ENCODE peak calls at places on chromosomes 7 and 10, in five cellular contexts. Z is colonic mucosa, H is mesendoderm, A is WERI-Rb-1, Y is cardiac muscle cell. I is an unnamed sample.

GRCh38 chr10:112409274-112409673 is 35.4 kb downstream of the ACSL5 start:
- DNase-seq in Z (no peak), H (peak), A (no peak), Y (no peak), I (no peak)

GRCh38 chr7:2080069-2080405 is 152.7 kb downstream of the MAD1L1 start:
- DNase-seq in Z (no peak), H (no peak), A (no peak), Y (no peak), I (no peak)

GRCh38 chr7:137851361-137851945 is 4.7 kb upstream of the DGKI start:
- DNase-seq in Z (no peak), H (no peak), A (no peak), Y (no peak), I (no peak)

GRCh38 chr10:49398000-49398861 is 2.3 kb upstream of the DRGX start:
- DNase-seq in Z (peak), H (peak), A (no peak), Y (peak), I (no peak)

GRCh38 chr7:84950836-84951235 is 236.0 kb downstream of the SEMA3D start:
- DNase-seq in Z (no peak), H (no peak), A (no peak), Y (no peak), I (no peak)

GRCh38 chr10:7410800-7411670 is at the start of gene SFMBT2:
- DNase-seq in Z (peak), H (peak), A (no peak), Y (peak), I (peak)

GRCh38 chr10:77458986-77459590 is 178.5 kb downstream of the KCNMA1 start:
- DNase-seq in Z (no peak), H (no peak), A (no peak), Y (peak), I (no peak)

GRCh38 chr7:120554960-120555571 is 282.1 kb downstream of the KCND2 start:
- DNase-seq in Z (peak), H (peak), A (peak), Y (peak), I (no peak)

GRCh38 chr10:4883079-4883739 is 57.2 kb downstream of the AKR1E2 start:
- DNase-seq in Z (no peak), H (no peak), A (no peak), Y (no peak), I (no peak)

GRCh38 chr7:123872908-123873307 is 27.9 kb downstream of the HYAL4 start:
- DNase-seq in Z (no peak), H (no peak), A (no peak), Y (no peak), I (no peak)

GRCh38 chr10:132363921-132364593 is 32.1 kb downstream of the LRRC27 start:
- DNase-seq in Z (no peak), H (peak), A (no peak), Y (peak), I (no peak)

GRCh38 chr10:4062751-4063150 is 277.7 kb upstream of the KLF6 start:
- DNase-seq in Z (no peak), H (no peak), A (no peak), Y (no peak), I (no peak)

GRCh38 chr7:23353172-23353571 is 54.0 kb downstream of the MALSU1 start:
- DNase-seq in Z (no peak), H (no peak), A (no peak), Y (no peak), I (no peak)

GRCh38 chr7:157405914-157406810 is 69.4 kb downstream of the DNAJB6 start:
- DNase-seq in Z (no peak), H (peak), A (no peak), Y (no peak), I (no peak)

GRCh38 chr7:4882742-4883351 is 669 bp downstream of the RADIL start:
- DNase-seq in Z (no peak), H (peak), A (peak), Y (peak), I (no peak)

GRCh38 chr7:13981070-13981469 is 8.4 kb downstream of the ETV1 start:
- DNase-seq in Z (peak), H (peak), A (no peak), Y (peak), I (no peak)

GRCh38 chr10:31318382-31318853 is 598 bp upstream of the ZEB1 start:
- DNase-seq in Z (peak), H (peak), A (no peak), Y (peak), I (peak)

GRCh38 chr7:47786557-47787248 is 161.6 kb downstream of the PKD1L1 start:
- DNase-seq in Z (peak), H (peak), A (no peak), Y (no peak), I (no peak)

GRCh38 chr10:62636825-62637248 is 167.7 kb upstream of the ADO start:
- DNase-seq in Z (no peak), H (no peak), A (no peak), Y (no peak), I (no peak)

GRCh38 chr10:62637249-62638061 is 167.1 kb upstream of the ADO start:
- DNase-seq in Z (no peak), H (no peak), A (no peak), Y (no peak), I (no peak)

GRCh38 chr10:62640386-62640785 is 164.1 kb upstream of the ADO start:
- DNase-seq in Z (no peak), H (no peak), A (no peak), Y (no peak), I (no peak)

GRCh38 chr10:62639139-62639538 is 165.4 kb upstream of the ADO start:
- DNase-seq in Z (no peak), H (no peak), A (no peak), Y (no peak), I (no peak)

DNA sequence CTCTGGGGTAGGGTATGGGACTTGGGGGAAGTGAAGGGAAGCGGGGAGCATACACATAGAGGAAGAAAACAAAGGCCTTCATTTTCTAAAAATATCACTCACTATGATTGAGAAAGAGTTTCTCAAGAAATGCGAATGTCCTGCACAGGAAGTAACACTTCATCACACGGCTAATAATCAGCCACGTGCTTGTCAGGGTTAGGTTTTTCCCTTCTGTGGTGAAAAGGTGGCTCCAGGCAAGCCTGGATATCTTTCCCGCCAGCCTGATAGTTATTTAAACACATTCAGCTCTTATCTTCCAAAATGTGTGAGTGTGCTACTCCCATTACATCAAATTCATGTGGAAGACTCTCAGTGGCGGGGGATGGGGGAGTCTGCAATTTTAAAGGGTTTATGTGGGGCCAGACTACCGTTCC is 166.4 kb upstream of the ADO start:
- DNase-seq in Z (no peak), H (peak), A (no peak), Y (peak), I (no peak)
- H3K27ac ChIP-seq in Z (peak), H (no peak), A (no peak), Y (peak), I (no peak)

GRCh38 chr7:54709283-54709682 is 49.7 kb downstream of the SEC61G start:
- DNase-seq in Z (no peak), H (no peak), A (no peak), Y (no peak), I (no peak)
- H3K27ac ChIP-seq in Z (no peak), H (no peak), A (no peak), Y (no peak), I (no peak)

DNA sequence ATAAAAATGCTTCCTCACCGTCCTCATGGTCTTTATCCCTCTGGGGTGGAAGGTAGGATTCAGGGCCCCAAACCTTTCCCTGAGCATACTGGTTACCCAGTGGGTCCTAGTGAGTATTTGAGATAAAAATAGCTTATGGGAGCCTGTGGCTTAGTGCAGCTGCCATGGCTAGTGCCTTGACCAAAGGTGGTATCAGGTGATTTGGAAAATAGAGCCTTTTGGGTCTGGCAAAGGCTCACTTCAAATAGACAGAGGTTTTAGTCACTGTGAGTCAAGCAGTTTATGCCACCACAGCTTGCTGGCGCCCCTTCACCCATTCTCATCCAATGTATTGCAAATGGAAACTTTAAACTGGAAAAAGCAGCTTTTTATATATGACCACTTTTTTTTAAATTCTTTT is 30.4 kb downstream of the PLAU start:
- DNase-seq in Z (no peak), H (no peak), A (no peak), Y (no peak), I (no peak)
- H3K27ac ChIP-seq in Z (no peak), H (no peak), A (no peak), Y (no peak), I (no peak)

DNA sequence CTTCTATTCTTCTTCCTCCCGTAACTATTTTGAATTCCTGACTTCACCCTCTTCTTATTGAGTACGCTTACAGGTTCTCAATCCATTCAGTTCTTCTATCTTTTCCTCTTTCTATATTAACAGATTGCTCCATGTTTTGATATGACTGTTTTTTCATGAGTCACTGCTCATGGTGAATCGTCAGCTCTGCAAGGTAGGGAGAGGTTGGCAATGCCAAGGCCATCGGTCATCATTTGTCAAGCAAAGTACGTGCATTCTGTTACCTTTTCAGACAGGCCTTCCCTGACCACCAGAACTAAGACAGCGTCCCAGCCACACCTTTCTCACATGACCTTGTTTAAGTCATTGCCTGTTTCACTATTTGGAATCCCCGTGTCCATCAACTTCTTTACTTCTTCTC is 1001.9 kb upstream of the SORCS1 start:
- DNase-seq in Z (no peak), H (no peak), A (no peak), Y (no peak), I (no peak)
- H3K27ac ChIP-seq in Z (no peak), H (no peak), A (no peak), Y (no peak), I (no peak)

DNA sequence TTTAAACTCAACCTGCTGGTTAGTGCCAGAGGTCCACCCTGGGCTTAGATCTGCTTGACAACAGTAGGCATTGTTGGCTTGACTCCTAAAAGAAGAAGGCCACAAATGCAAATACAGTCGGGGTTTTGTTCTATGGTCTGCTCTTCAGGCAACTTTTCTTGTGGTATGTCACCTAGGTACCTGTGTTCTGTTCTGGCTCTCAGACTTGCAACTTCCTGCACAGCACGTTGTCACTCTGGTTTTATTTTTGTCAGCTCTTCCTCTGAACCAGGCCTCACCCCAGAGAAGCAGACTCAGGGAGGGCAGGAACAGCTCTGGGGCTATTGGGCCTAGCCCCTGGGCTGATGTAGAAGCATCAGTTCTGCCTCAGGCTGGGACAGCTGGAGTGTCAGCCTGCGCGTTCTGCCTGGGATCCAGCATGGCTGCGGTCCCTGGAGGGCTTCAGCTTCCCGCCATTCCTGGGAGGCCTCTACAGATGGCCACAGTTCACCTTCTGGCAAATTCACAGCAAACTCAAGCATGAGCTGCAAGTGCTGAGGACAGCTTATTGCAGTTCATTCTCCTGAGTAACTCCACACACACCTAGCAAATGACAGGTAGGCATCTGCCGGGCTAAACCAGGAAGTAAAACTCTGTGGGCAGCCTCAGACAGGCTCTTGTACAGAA is 11.0 kb upstream of the PDCD4 start:
- DNase-seq in Z (peak), H (no peak), A (peak), Y (no peak), I (no peak)
- H3K27ac ChIP-seq in Z (peak), H (no peak), A (no peak), Y (peak), I (peak)

DNA sequence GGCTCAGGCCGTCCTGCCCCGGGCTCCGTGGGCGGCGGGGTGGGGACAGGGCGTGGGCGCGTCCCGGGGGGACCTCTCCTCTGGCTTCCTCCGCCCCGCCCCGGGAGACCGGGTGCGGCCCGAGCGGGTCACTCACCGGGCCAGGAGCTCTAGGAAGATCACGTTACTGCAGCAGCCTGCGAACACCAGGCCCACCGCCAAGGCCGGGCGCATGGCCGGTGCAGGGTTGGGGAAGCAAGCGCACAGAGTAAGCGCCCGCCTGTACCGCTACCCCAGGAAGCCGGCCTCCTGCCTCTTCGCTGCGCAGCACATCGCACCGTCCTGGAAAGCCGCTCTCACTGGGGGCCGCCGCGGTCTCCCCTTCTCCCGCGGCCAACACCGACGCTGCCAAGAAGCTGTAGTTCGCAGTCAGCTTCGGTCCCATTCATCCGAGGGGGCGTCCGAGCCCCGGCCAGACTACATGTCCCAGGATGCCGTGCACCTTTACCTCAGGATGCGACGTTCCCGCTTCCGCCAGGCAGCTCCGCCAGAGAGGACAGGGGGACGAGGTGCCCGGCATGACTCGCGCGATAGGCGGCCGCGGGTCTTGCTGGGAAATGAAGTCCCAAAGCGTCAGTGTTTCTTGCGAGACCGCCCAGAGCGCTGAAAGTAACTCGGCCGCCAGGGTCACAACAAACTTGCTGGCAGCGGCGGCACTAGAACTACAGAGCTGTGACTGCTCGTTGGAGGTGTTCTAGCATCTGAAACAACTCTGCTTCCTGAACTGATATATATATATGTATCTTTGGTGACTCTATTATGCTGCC is at the start of gene SLC35B4:
- DNase-seq in Z (peak), H (peak), A (peak), Y (peak), I (peak)
- H3K27ac ChIP-seq in Z (peak), H (peak), A (peak), Y (peak), I (peak)